ENCODE peak calls at places on chromosomes 5 and 9, in seven cellular contexts. W, E, Y, B, A, H and J are unnamed samples.

GRCh38 chr9:124975131-124975530 is 34.2 kb upstream of the GOLGA1 start:
- DNase-seq in W (no peak), Y (no peak), B (no peak), H (no peak), E (peak), A (no peak), J (no peak)

GRCh38 chr5:138275379-138275782 is 960 bp upstream of the GFRA3 start:
- DNase-seq in B (no peak), A (no peak), W (no peak), E (no peak), H (no peak), Y (no peak), J (no peak)

GRCh38 chr9:123933401-123933800 is 3.5 kb upstream of the DENND1A start:
- DNase-seq in Y (peak), E (peak), W (no peak), B (no peak), A (no peak), H (no peak), J (no peak)

GRCh38 chr5:766666-767431 is 17.7 kb downstream of the ZDHHC11B start:
- DNase-seq in Y (no peak), H (no peak), E (no peak), W (no peak), A (peak), B (no peak), J (peak)

GRCh38 chr5:14439087-14439841 is 142.3 kb upstream of the OTULINL start:
- DNase-seq in W (no peak), Y (no peak), B (no peak), A (no peak), E (no peak), H (no peak), J (no peak)

GRCh38 chr5:173746050-173746449 is 129.6 kb upstream of the BOD1 start:
- DNase-seq in B (no peak), H (no peak), W (peak), Y (no peak), E (peak), A (no peak), J (no peak)

GRCh38 chr9:124012368-124013262 is 1.0 kb downstream of the LHX2 start:
- DNase-seq in W (no peak), B (no peak), Y (no peak), A (no peak), H (no peak), E (no peak), J (no peak)

GRCh38 chr5:103407399-103407798 is 148.8 kb downstream of the MACIR start:
- DNase-seq in E (peak), W (no peak), Y (peak), B (no peak), H (no peak), A (no peak), J (no peak)

GRCh38 chr9:18906656-18907395 is 126.2 kb downstream of the SAXO1 start:
- DNase-seq in A (no peak), H (no peak), B (peak), Y (peak), W (no peak), E (peak), J (no peak)

GRCh38 chr5:142911775-142912174 is 141.6 kb downstream of the ARHGAP26 start:
- DNase-seq in W (no peak), B (no peak), H (no peak), E (no peak), A (no peak), Y (no peak), J (no peak)

GRCh38 chr9:7315116-7315515 is 484.5 kb downstream of the DMAC1 start:
- DNase-seq in A (no peak), E (no peak), W (no peak), B (no peak), Y (no peak), H (no peak), J (no peak)

GRCh38 chr9:130900701-130901497 is 4.3 kb upstream of the QRFP start:
- DNase-seq in H (no peak), A (no peak), B (no peak), W (no peak), E (no peak), Y (no peak), J (no peak)

GRCh38 chr9:100534401-100534800 is 43.5 kb upstream of the CAVIN4 start:
- DNase-seq in H (no peak), A (no peak), W (no peak), B (no peak), E (no peak), Y (no peak), J (no peak)

GRCh38 chr5:87266914-87267573 is 639 bp upstream of the RASA1 start:
- DNase-seq in A (no peak), H (no peak), Y (no peak), B (no peak), E (no peak), W (no peak), J (no peak)

GRCh38 chr5:150642567-150642927 is 2.1 kb downstream of the SYNPO start:
- DNase-seq in A (peak), Y (peak), B (peak), W (peak), E (peak), H (no peak), J (peak)

GRCh38 chr5:36300927-36301540 is 668 bp downstream of the RANBP3L start:
- DNase-seq in W (no peak), A (no peak), H (no peak), E (peak), B (no peak), Y (no peak), J (no peak)

GRCh38 chr9:123689701-123690428 is 240.1 kb downstream of the DENND1A start:
- DNase-seq in Y (no peak), A (no peak), W (peak), H (no peak), E (no peak), B (no peak), J (no peak)

GRCh38 chr9:114367406-114367805 is 20.4 kb downstream of the AKNA start:
- DNase-seq in Y (no peak), B (no peak), W (no peak), H (no peak), A (no peak), E (no peak), J (no peak)

GRCh38 chr5:28710360-28710759 is 1672.0 kb upstream of the CDH9 start:
- DNase-seq in H (no peak), A (no peak), W (no peak), E (no peak), B (no peak), Y (no peak), J (no peak)

GRCh38 chr5:110055301-110055700 is 365.6 kb downstream of the MAN2A1 start:
- DNase-seq in B (no peak), A (no peak), E (peak), W (no peak), H (no peak), Y (no peak), J (no peak)

GRCh38 chr5:139896718-139897117 is 101.1 kb downstream of the PSD2 start:
- DNase-seq in H (no peak), B (no peak), E (no peak), Y (no peak), A (no peak), W (no peak), J (no peak)

GRCh38 chr5:134143964-134144941 is 29.8 kb downstream of the TCF7 start:
- DNase-seq in Y (no peak), E (no peak), B (no peak), W (no peak), H (no peak), A (no peak), J (peak)

GRCh38 chr9:97889941-97890557 is 32.3 kb downstream of the TRMO start:
- DNase-seq in B (no peak), H (peak), W (peak), E (no peak), A (no peak), Y (peak), J (no peak)

GRCh38 chr5:158530111-158530510 is 569.6 kb downstream of the EBF1 start:
- DNase-seq in W (no peak), E (no peak), H (no peak), A (no peak), B (no peak), Y (no peak), J (no peak)

GRCh38 chr9:135776893-135777622 is 75.1 kb downstream of the KCNT1 start:
- DNase-seq in B (no peak), Y (no peak), H (no peak), E (no peak), W (no peak), A (no peak), J (no peak)

GRCh38 chr9:34386656-34387055 is 10.0 kb upstream of the MYORG start:
- DNase-seq in W (no peak), E (no peak), B (no peak), A (no peak), H (no peak), Y (no peak), J (peak)

GRCh38 chr5:171429543-171429910 is 10.1 kb downstream of the FGF18 start:
- DNase-seq in E (no peak), A (no peak), Y (no peak), H (no peak), B (no peak), W (no peak), J (peak)

GRCh38 chr5:16943846-16944675 is 8.0 kb upstream of the MYO10 start:
- DNase-seq in H (no peak), E (no peak), W (no peak), B (no peak), A (no peak), Y (no peak), J (no peak)

GRCh38 chr5:89377752-89378455 is 494.9 kb upstream of the MEF2C start:
- DNase-seq in Y (no peak), E (no peak), H (no peak), A (no peak), B (no peak), W (no peak), J (no peak)

GRCh38 chr9:112174965-112175795 is at the start of gene SUSD1:
- DNase-seq in B (peak), W (peak), H (no peak), A (no peak), E (peak), Y (no peak), J (no peak)

GRCh38 chr9:120324996-120325642 is 254.8 kb downstream of the CDK5RAP2 start:
- DNase-seq in A (no peak), W (no peak), H (no peak), B (no peak), Y (no peak), E (no peak), J (no peak)

GRCh38 chr9:109258619-109259321 is 62.1 kb downstream of the EPB41L4B start:
- DNase-seq in B (no peak), A (peak), W (no peak), H (no peak), Y (no peak), E (no peak), J (no peak)

GRCh38 chr5:9479981-9480380 is 65.9 kb downstream of the SEMA5A start:
- DNase-seq in B (no peak), W (no peak), H (no peak), A (no peak), E (no peak), Y (no peak), J (no peak)

GRCh38 chr5:179475211-179475840 is 75.0 kb upstream of the RUFY1 start:
- DNase-seq in Y (no peak), A (no peak), W (no peak), H (no peak), E (no peak), B (no peak), J (no peak)

GRCh38 chr5:150119421-150120061 is 33.2 kb upstream of the CSF1R start:
- DNase-seq in B (no peak), E (no peak), H (no peak), A (no peak), W (no peak), Y (no peak), J (no peak)

GRCh38 chr9:6845881-6846280 is 88.1 kb downstream of the KDM4C start:
- DNase-seq in E (peak), H (no peak), W (no peak), B (no peak), Y (peak), A (no peak), J (no peak)

GRCh38 chr9:105132576-105132975 is 111.9 kb upstream of the SLC44A1 start:
- DNase-seq in E (peak), W (peak), A (no peak), B (no peak), H (no peak), Y (peak), J (no peak)

GRCh38 chr5:56003633-56004032 is 8.9 kb upstream of the IL6ST start:
- DNase-seq in Y (no peak), W (no peak), A (no peak), H (no peak), B (no peak), E (peak), J (no peak)

DNA sequence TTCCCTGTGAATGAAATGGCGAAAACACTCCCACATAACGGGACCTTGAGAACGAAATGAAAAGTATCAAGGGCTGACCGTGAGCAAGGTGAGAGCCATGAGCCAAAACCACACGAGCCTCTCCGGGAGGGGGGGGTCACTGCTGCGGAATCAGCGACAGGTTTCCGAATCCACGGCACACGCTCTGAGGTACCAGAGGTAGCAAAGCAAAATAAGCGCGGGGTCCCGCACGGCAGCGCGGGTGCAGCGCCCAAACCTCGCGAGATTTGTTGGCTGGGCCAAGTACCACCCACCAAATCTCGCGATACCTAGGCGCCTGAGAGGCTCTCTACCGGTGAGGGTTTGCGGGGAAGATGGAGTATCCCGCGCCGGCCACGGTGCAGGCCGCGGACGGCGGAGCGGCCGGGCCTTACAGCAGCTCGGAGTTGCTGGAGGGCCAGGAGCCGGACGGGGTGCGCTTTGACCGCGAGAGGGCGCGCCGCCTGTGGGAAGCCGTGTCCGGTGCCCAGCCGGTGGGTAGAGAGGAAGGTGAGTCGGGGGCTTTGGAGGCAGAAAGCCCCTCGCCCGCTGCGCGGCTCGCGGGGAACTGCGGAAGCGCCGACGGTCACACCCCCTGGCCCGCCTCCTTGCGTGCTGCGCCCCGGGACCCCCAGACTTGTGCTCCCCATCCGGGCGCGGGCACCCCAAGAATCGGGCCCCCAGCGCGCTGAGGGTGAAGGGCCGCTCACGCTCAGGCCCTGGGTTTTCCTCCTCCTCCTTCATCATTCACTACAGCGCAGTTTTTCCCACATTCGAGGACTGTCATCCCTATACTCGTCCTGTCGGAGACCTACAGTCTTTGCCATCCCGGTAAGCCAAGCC is at the start of gene ZNF346:
- DNase-seq in Y (peak), B (peak), E (peak), A (peak), W (peak), H (peak), J (no peak)
- TF ChIP-seq CTCF in Y (peak), B (peak), E (peak), A (peak), W (peak), H (no peak), J (peak)

GRCh38 chr5:119961993-119962392 is 332.6 kb downstream of the FAM170A start:
- DNase-seq in H (no peak), Y (no peak), E (no peak), A (no peak), B (no peak), W (no peak), J (no peak)

GRCh38 chr5:119968690-119969089 is 339.3 kb downstream of the FAM170A start:
- DNase-seq in H (no peak), W (no peak), Y (no peak), A (no peak), E (no peak), B (no peak), J (no peak)

GRCh38 chr5:119966028-119966427 is 336.7 kb downstream of the FAM170A start:
- DNase-seq in A (no peak), Y (no peak), H (no peak), B (no peak), W (no peak), E (no peak), J (no peak)
- TF ChIP-seq CTCF in A (no peak), Y (peak), H (no peak), B (no peak), W (no peak), E (peak), J (peak)

DNA sequence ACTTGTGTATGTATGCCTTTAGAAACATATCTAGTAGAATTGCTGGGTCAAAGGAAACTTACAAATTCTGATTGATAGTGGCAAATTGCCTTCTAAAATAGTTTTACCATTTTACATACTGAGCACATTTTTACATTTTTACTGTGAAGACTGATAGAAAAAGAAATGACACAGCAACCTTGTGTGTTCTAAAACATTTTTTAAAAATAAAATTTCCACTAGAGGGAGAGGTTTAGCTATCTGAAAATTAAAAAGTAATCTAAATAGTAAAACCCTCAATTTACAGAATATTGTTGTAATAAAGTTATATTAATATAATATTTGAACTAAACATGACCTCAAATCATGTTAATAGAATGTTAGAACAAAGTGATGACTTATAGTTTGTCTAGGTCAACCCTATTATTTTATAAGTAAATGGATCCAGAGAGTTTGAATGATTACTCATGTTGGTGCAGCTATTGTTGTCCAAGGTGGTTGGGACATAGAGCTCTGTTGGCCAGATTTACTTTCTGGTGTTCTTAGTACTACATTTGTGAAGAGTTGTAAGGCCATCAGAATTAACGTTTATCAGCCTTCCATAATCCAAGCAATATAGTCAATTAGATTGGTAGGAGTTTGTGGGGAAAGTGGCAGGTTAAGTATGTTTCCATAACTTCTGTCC is 17.2 kb downstream of the CENPP start:
- DNase-seq in E (peak), B (no peak), W (no peak), A (no peak), H (no peak), Y (no peak), J (no peak)
- TF ChIP-seq CTCF in E (no peak), B (peak), W (peak), A (peak), H (no peak), Y (peak), J (peak)

DNA sequence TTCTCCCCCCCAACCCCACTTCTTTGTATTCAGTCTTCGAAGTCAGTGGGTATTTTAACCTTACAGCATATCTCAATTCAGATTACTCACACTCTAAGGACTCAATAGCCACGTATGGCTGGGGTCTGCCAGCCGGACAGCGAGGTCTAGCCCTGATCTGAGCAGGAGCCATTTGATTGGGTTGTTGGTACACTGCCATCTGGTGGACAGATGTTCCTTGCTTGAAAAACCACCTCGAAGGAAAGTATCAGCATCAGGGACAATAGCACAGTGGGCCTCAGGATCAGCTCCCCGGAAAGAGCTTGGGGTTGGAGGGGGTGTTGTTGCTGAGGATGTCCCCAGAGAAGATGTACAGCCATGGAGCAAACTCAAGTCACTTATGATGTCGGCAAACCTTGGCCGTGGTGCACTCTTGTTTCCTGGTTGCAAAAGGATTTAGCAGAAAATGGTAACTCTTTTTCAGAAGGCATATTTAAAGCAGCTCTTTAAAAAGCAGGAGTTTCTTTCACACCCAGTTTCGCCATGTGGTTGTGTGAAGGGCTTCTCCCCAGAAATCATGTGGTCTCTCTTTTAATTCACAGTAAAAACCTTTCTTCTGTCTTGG is 31.7 kb upstream of the KCNMB1 start:
- DNase-seq in A (peak), Y (peak), H (peak), E (peak), B (peak), W (peak), J (no peak)
- TF ChIP-seq CTCF in A (peak), Y (peak), H (peak), E (peak), B (peak), W (peak), J (peak)